ENCODE peak calls at places on chromosomes 4 and X, in four cellular contexts. U, L, G and S are unnamed samples.

GRCh38 chr4:34181311-34181808 is 2063.0 kb downstream of the ARAP2 start:
- DNase-seq in G (no peak), L (no peak), U (no peak), S (no peak)

GRCh38 chr4:41124916-41125548 is 89.3 kb downstream of the APBB2 start:
- DNase-seq in U (no peak), L (no peak), G (no peak), S (no peak)

GRCh38 chr4:161419822-161420221 is 744.0 kb downstream of the FSTL5 start:
- DNase-seq in G (no peak), L (peak; percentile 44), U (no peak), S (no peak)

GRCh38 chr4:108556588-108557200 is 63.7 kb upstream of the RPL34 start:
- DNase-seq in L (no peak), U (no peak), G (no peak), S (no peak)

GRCh38 chr4:139806929-139807328 is 141.3 kb downstream of the MGST2 start:
- DNase-seq in G (no peak), L (no peak), U (no peak), S (no peak)

GRCh38 chr4:168923526-168924194 is 86.4 kb downstream of the CBR4 start:
- DNase-seq in U (no peak), G (peak; percentile 25), L (peak; percentile 69), S (peak; percentile 66)

GRCh38 chr4:166493828-166494432 is 620.9 kb downstream of the TLL1 start:
- DNase-seq in L (no peak), U (no peak), G (no peak), S (no peak)

GRCh38 chr4:74444891-74445642 is at the start of gene AREG:
- DNase-seq in L (peak; percentile 82), G (peak; percentile 41), U (no peak), S (peak; percentile 41)

GRCh38 chr4:54277691-54278090 is 48.6 kb downstream of the PDGFRA start:
- DNase-seq in U (peak; percentile 29), L (peak; percentile 32), G (no peak), S (no peak)

GRCh38 chr4:147760695-147761094 is 28.8 kb downstream of the ARHGAP10 start:
- DNase-seq in L (peak; percentile 77), G (no peak), U (no peak), S (peak; percentile 57)

GRCh38 chrX:31201503-31201902 is 129.7 kb upstream of the FTHL17 start:
- DNase-seq in G (no peak), U (no peak), L (no peak), S (no peak)

GRCh38 chrX:75547137-75547536 is 24.3 kb upstream of the ZDHHC15 start:
- DNase-seq in U (no peak), G (no peak), L (no peak), S (no peak)

GRCh38 chr4:47801481-47802002 is 36.3 kb downstream of the CORIN start:
- DNase-seq in G (no peak), L (no peak), U (no peak), S (no peak)

GRCh38 chrX:40816906-40817305 is 81.6 kb upstream of the MED14 start:
- DNase-seq in U (no peak), L (no peak), G (no peak), S (no peak)
- TF ChIP-seq POLR2A in U (no peak), L (no peak), G (no peak), S (no peak)

GRCh38 chr4:64911846-64912245 is 502.6 kb upstream of the TECRL start:
- DNase-seq in L (no peak), G (no peak), U (no peak), S (no peak)
- TF ChIP-seq POLR2A in L (no peak), G (no peak), U (no peak), S (no peak)

DNA sequence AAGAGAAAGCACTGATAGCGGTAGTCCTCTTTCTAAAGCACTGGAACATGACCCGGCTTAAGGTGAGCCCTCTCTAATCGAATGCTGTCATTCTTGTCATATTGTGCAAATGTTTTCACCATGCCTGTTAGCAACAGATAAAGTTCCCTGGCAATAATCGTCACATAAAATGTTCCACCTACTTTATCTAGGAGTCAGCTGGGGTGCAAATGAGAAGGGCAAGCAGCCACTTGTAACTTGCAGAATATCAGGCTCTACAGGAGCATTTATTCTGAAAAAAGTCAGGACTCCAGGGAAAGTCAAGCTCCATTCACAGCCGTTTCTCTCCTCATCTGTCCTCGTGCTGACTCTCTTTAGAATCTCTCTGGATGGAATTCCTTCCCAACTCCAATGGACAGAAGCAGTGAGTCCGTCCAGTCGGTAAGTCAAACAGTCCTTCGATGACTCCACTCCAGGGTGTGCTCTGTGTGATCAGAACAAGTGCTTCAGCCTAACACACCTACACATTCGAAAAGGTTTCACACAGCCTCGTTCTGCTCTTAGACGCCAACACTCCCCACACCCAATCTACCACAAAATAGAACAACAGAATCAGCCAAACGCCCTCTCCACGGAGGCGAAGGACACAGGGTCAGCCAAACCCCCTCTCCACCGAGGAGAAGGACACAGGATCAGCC is 101.7 kb upstream of the FRG1 start:
- DNase-seq in L (peak; percentile 23), U (no peak), G (no peak), S (no peak)
- TF ChIP-seq POLR2A in L (no peak), U (no peak), G (no peak), S (no peak)

GRCh38 chr4:184099033-184099432 is 118.6 kb downstream of the ENPP6 start:
- DNase-seq in U (no peak), G (no peak), L (no peak), S (no peak)
- TF ChIP-seq POLR2A in U (no peak), G (no peak), L (no peak), S (no peak)

GRCh38 chr4:145938618-145939177 is at the start of gene ZNF827:
- DNase-seq in G (peak; percentile 34), U (no peak), L (peak; percentile 76), S (peak; percentile 72)
- TF ChIP-seq POLR2A in G (peak; percentile 52), U (peak; percentile 12), L (no peak), S (peak; percentile 33)

GRCh38 chrX:10620121-10620699 is at the start of gene MID1:
- DNase-seq in U (no peak), G (peak; percentile 21), L (peak; percentile 78), S (peak; percentile 78)
- TF ChIP-seq POLR2A in U (no peak), G (no peak), L (no peak), S (peak; percentile 20)